ENCODE peak calls at places on chromosomes 5 and 9, in five cellular contexts. One of them, this sample, is unnamed. For H3K36me3, the result is how much of the 10 kb centered on the place peaks cover.

GRCh38 chr5:180785794-180786221 is 16.8 kb downstream of the MGAT1 start:
- DNase-seq in lower lobe of right lung: peak
- DNase-seq in breast epithelium: peak
- DNase-seq in uterus: no peak
- DNase-seq in cardiac muscle cell: peak
- DNase-seq in this sample: no peak

GRCh38 chr5:33491941-33492340 is 51.2 kb downstream of the TARS1 start:
- DNase-seq in cardiac muscle cell: no peak
- DNase-seq in breast epithelium: no peak
- DNase-seq in uterus: no peak
- DNase-seq in lower lobe of right lung: no peak
- DNase-seq in this sample: no peak

GRCh38 chr5:1058988-1059883 is 50.6 kb downstream of the NKD2 start:
- DNase-seq in breast epithelium: no peak
- DNase-seq in cardiac muscle cell: no peak
- DNase-seq in uterus: no peak
- DNase-seq in lower lobe of right lung: no peak
- DNase-seq in this sample: no peak

GRCh38 chr5:95884021-95884333 is 61.5 kb upstream of the GLRX start:
- DNase-seq in breast epithelium: no peak
- DNase-seq in cardiac muscle cell: no peak
- DNase-seq in uterus: no peak
- DNase-seq in lower lobe of right lung: no peak
- DNase-seq in this sample: no peak

GRCh38 chr9:111668026-111668573 is 6.7 kb downstream of the GNG10 start:
- DNase-seq in lower lobe of right lung: no peak
- DNase-seq in cardiac muscle cell: no peak
- DNase-seq in uterus: no peak
- DNase-seq in breast epithelium: no peak
- DNase-seq in this sample: no peak

GRCh38 chr5:61673007-61673735 is 341.1 kb downstream of the ZSWIM6 start:
- DNase-seq in uterus: no peak
- DNase-seq in breast epithelium: no peak
- DNase-seq in lower lobe of right lung: no peak
- DNase-seq in cardiac muscle cell: no peak
- DNase-seq in this sample: no peak

GRCh38 chr5:72380491-72381274 is 60.5 kb downstream of the PTCD2 start:
- DNase-seq in lower lobe of right lung: peak
- DNase-seq in cardiac muscle cell: no peak
- DNase-seq in uterus: no peak
- DNase-seq in breast epithelium: no peak
- DNase-seq in this sample: no peak

GRCh38 chr5:159412284-159413046 is 82.2 kb upstream of the IL12B start:
- DNase-seq in lower lobe of right lung: no peak
- DNase-seq in breast epithelium: no peak
- DNase-seq in uterus: no peak
- DNase-seq in cardiac muscle cell: no peak
- DNase-seq in this sample: no peak

GRCh38 chr5:151213803-151214613 is 9.9 kb downstream of the CCDC69 start:
- DNase-seq in breast epithelium: peak
- DNase-seq in lower lobe of right lung: peak
- DNase-seq in cardiac muscle cell: peak
- DNase-seq in uterus: peak
- DNase-seq in this sample: peak

GRCh38 chr5:1554410-1554967 is 30.7 kb upstream of the LPCAT1 start:
- DNase-seq in cardiac muscle cell: no peak
- DNase-seq in lower lobe of right lung: no peak
- DNase-seq in breast epithelium: no peak
- DNase-seq in uterus: no peak
- DNase-seq in this sample: no peak

GRCh38 chr9:136962163-136962562 is 10.1 kb downstream of the LCN12 start:
- DNase-seq in cardiac muscle cell: no peak
- DNase-seq in uterus: no peak
- DNase-seq in breast epithelium: no peak
- DNase-seq in lower lobe of right lung: no peak
- DNase-seq in this sample: no peak

GRCh38 chr5:175896641-175897040 is 25.3 kb downstream of the CPLX2 start:
- DNase-seq in breast epithelium: no peak
- DNase-seq in cardiac muscle cell: no peak
- DNase-seq in uterus: no peak
- DNase-seq in lower lobe of right lung: no peak
- DNase-seq in this sample: no peak

GRCh38 chr9:71638627-71639026 is 129.7 kb downstream of the CEMIP2 start:
- DNase-seq in breast epithelium: no peak
- DNase-seq in uterus: peak
- DNase-seq in lower lobe of right lung: no peak
- DNase-seq in cardiac muscle cell: no peak
- DNase-seq in this sample: peak

GRCh38 chr9:135577256-135577655 is 15.7 kb downstream of the PAEP start:
- DNase-seq in cardiac muscle cell: no peak
- DNase-seq in uterus: no peak
- DNase-seq in breast epithelium: no peak
- DNase-seq in lower lobe of right lung: no peak
- DNase-seq in this sample: no peak

GRCh38 chr5:81398741-81399140 is 4.8 kb upstream of the ACOT12 start:
- DNase-seq in uterus: no peak
- DNase-seq in breast epithelium: no peak
- DNase-seq in lower lobe of right lung: no peak
- DNase-seq in cardiac muscle cell: no peak
- DNase-seq in this sample: no peak

GRCh38 chr5:82422751-82423181 is 144.6 kb upstream of the RPS23 start:
- DNase-seq in breast epithelium: no peak
- DNase-seq in uterus: no peak
- DNase-seq in cardiac muscle cell: no peak
- DNase-seq in lower lobe of right lung: peak
- DNase-seq in this sample: peak

GRCh38 chr5:392431-392988 is 50.5 kb upstream of the EXOC3 start:
- DNase-seq in cardiac muscle cell: no peak
- DNase-seq in uterus: peak
- DNase-seq in breast epithelium: peak
- DNase-seq in lower lobe of right lung: no peak
- DNase-seq in this sample: peak

GRCh38 chr5:74638776-74639537 is 1.6 kb downstream of the ENC1 start:
- DNase-seq in lower lobe of right lung: no peak
- DNase-seq in breast epithelium: no peak
- DNase-seq in cardiac muscle cell: peak
- DNase-seq in uterus: no peak
- DNase-seq in this sample: no peak

GRCh38 chr5:74636149-74636548 is 4.4 kb downstream of the ENC1 start:
- DNase-seq in breast epithelium: no peak
- DNase-seq in uterus: no peak
- DNase-seq in lower lobe of right lung: no peak
- DNase-seq in cardiac muscle cell: no peak
- DNase-seq in this sample: no peak

GRCh38 chr5:74634611-74635286 is 5.8 kb downstream of the ENC1 start:
- DNase-seq in breast epithelium: no peak
- DNase-seq in cardiac muscle cell: no peak
- DNase-seq in uterus: no peak
- DNase-seq in lower lobe of right lung: no peak
- DNase-seq in this sample: no peak

GRCh38 chr5:74633710-74634109 is 6.8 kb downstream of the ENC1 start:
- DNase-seq in lower lobe of right lung: no peak
- DNase-seq in cardiac muscle cell: no peak
- DNase-seq in uterus: no peak
- DNase-seq in breast epithelium: no peak
- DNase-seq in this sample: no peak

DNA sequence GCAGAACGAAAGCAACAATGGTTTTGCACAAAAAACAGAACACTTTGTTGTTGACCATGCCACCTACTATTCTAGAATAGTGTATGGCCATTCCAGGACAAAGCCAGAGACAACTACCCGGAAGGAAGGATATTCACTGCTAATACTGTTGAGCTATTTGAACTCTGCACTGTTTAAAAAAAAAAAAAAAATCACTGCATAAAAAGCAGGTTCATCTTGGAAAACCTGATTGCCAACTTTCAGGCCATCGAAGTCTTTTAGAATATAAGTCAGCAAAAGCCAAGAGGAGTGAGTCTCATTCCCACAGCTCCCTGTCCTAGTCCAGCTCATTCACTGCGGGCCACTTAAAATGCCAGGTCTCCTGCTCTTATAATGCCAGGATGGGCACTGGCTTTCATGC is 4.0 kb downstream of the ENC1 start:
- DNase-seq in lower lobe of right lung: no peak
- DNase-seq in breast epithelium: no peak
- DNase-seq in cardiac muscle cell: no peak
- DNase-seq in uterus: no peak
- DNase-seq in this sample: no peak
- H3K36me3 ChIP-seq in lower lobe of right lung: under half
- H3K36me3 ChIP-seq in breast epithelium: under half
- H3K36me3 ChIP-seq in cardiac muscle cell: under half
- H3K36me3 ChIP-seq in uterus: under half
- H3K36me3 ChIP-seq in this sample: under half

DNA sequence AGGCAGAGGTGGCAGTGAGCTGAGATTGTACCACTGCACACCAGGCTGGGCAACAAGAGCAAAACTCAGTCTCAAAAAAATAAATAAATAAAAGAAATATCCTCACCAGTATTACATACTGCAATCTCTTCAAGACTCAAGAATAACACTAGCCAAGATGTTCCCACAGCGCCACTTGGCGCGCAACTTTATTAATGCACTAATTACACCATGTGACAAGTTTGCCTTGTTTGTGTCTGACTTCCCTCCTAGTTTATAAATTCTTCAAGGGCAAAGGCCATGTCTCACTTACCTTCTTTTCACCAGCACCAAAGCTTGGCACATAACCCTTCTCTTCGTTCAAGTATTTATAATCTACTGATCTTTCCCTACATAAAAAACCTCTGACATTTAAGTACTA is 4.8 kb downstream of the SKP1 start:
- DNase-seq in uterus: no peak
- DNase-seq in breast epithelium: peak
- DNase-seq in cardiac muscle cell: no peak
- DNase-seq in lower lobe of right lung: no peak
- DNase-seq in this sample: no peak
- H3K36me3 ChIP-seq in uterus: under half
- H3K36me3 ChIP-seq in breast epithelium: under half
- H3K36me3 ChIP-seq in cardiac muscle cell: under half
- H3K36me3 ChIP-seq in lower lobe of right lung: half or more
- H3K36me3 ChIP-seq in this sample: half or more

GRCh38 chr5:75351058-75351926 is 14.3 kb downstream of the HMGCR start:
- DNase-seq in lower lobe of right lung: no peak
- DNase-seq in uterus: no peak
- DNase-seq in cardiac muscle cell: no peak
- DNase-seq in breast epithelium: no peak
- DNase-seq in this sample: no peak
- H3K36me3 ChIP-seq in lower lobe of right lung: half or more
- H3K36me3 ChIP-seq in uterus: under half
- H3K36me3 ChIP-seq in cardiac muscle cell: half or more
- H3K36me3 ChIP-seq in breast epithelium: under half
- H3K36me3 ChIP-seq in this sample: half or more

DNA sequence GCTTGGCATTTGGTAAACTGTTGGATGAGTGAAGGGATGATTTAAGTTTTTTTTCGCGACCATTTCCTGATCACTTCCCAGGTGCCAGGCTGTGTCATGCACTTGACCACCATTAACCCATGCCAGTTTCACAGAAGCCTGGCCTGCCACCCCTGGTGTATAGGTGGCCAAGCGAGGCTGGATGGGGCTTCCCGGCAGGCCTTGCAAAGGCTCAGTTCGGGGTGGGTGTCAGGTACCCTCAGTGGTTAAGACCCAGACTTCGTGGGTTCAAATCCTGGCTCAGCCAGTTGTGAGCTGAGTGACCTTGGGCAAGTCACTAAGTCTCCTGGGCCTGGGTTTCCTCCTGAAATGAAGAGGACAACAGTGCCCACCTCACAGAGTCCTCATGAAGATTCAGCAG is 2.3 kb downstream of the MED22 start:
- DNase-seq in uterus: no peak
- DNase-seq in breast epithelium: no peak
- DNase-seq in cardiac muscle cell: no peak
- DNase-seq in lower lobe of right lung: no peak
- DNase-seq in this sample: no peak
- H3K36me3 ChIP-seq in uterus: under half
- H3K36me3 ChIP-seq in breast epithelium: under half
- H3K36me3 ChIP-seq in cardiac muscle cell: under half
- H3K36me3 ChIP-seq in lower lobe of right lung: half or more
- H3K36me3 ChIP-seq in this sample: half or more

This sample was measured in tibial artery.